ENCODE peak calls at places on chromosomes 12 and 14, in ten cellular contexts. L is effector CD8-positive, alpha-beta T cell; R is cardiac septum; A is psoas muscle; G is upper lobe of right lung; W is activated naive CD4-positive, alpha-beta T cell treated with anti-CD3 and anti-CD28 coated beads, Interleukin-2, amount 10 ng/mL, durations not matched to agents 7 days and 5 days; D is HCEC 1CT; F is activated T-cell treated with anti-CD3 and anti-CD28 coated beads, Interleukin-2, amount 50 U/mL, for 1 hour; P is lower leg skin; Z is MV-4-11. C is an unnamed sample.

GRCh38 chr14:91961297-91962220 is 14.1 kb upstream of the FBLN5 start:
- DNase-seq in R (no peak), Z (no peak), D (no peak), A (no peak), W (no peak), G (no peak), P (no peak), F (no peak), L (no peak), C (no peak)

GRCh38 chr12:104877107-104877705 is 80.9 kb downstream of the SLC41A2 start:
- DNase-seq in D (peak), Z (peak), W (peak), A (no peak), L (peak), G (no peak), P (no peak), F (peak), R (no peak), C (no peak)

GRCh38 chr12:54287316-54288157 is 7.0 kb downstream of the HNRNPA1 start:
- DNase-seq in D (no peak), L (no peak), R (no peak), W (no peak), G (no peak), F (no peak), P (no peak), A (no peak), Z (no peak), C (no peak)

GRCh38 chr12:117214797-117215196 is 24.5 kb upstream of the FBXO21 start:
- DNase-seq in P (no peak), D (no peak), A (no peak), R (no peak), G (no peak), W (no peak), F (no peak), L (no peak), Z (no peak), C (no peak)

GRCh38 chr12:10191865-10192264 is 13.0 kb downstream of the TMEM52B start:
- DNase-seq in A (no peak), R (no peak), F (no peak), D (peak), W (no peak), L (no peak), Z (no peak), P (no peak), G (no peak), C (no peak)

GRCh38 chr12:97939141-97939540 is 476.5 kb downstream of the RMST start:
- DNase-seq in P (no peak), D (no peak), L (no peak), A (no peak), F (no peak), R (no peak), Z (no peak), G (no peak), W (no peak), C (no peak)

GRCh38 chr12:72346331-72346944 is 74.3 kb downstream of the TRHDE start:
- DNase-seq in G (no peak), R (no peak), F (no peak), A (no peak), D (no peak), Z (peak), L (no peak), W (peak), P (no peak), C (no peak)

GRCh38 chr12:11542599-11542998 is 106.9 kb upstream of the ETV6 start:
- DNase-seq in A (no peak), Z (no peak), G (no peak), W (no peak), D (no peak), R (no peak), L (no peak), P (no peak), F (no peak), C (no peak)

GRCh38 chr14:70664698-70665447 is 23.2 kb downstream of the TTC9 start:
- DNase-seq in P (no peak), W (no peak), L (no peak), A (no peak), Z (no peak), R (no peak), F (no peak), G (no peak), D (no peak), C (no peak)

GRCh38 chr14:75831455-75831854 is 150.3 kb downstream of the TGFB3 start:
- DNase-seq in P (no peak), A (peak), G (peak), D (peak), W (peak), R (peak), Z (no peak), L (no peak), F (peak), C (peak)

GRCh38 chr12:71938728-71939385 is at the start of gene TPH2:
- DNase-seq in L (no peak), G (peak), F (peak), P (no peak), Z (peak), A (peak), W (peak), R (no peak), D (peak), C (no peak)

GRCh38 chr12:75710361-75711069 is 199.1 kb upstream of the KRR1 start:
- DNase-seq in R (no peak), Z (no peak), D (no peak), F (no peak), W (no peak), G (no peak), L (no peak), P (no peak), A (no peak), C (no peak)

GRCh38 chr14:32722631-32723183 is 216.0 kb upstream of the NPAS3 start:
- DNase-seq in W (no peak), G (peak), Z (no peak), L (no peak), F (no peak), R (no peak), A (peak), D (no peak), P (no peak), C (peak)

GRCh38 chr12:94615284-94616216 is 34.8 kb downstream of the TMCC3 start:
- DNase-seq in G (no peak), R (no peak), A (peak), L (no peak), D (peak), W (no peak), P (no peak), F (no peak), Z (no peak), C (no peak)

GRCh38 chr12:68608191-68608590 is 2.5 kb upstream of the RAP1B start:
- DNase-seq in W (no peak), L (no peak), F (no peak), P (no peak), G (no peak), R (no peak), A (no peak), D (no peak), Z (peak), C (no peak)

GRCh38 chr14:58428011-58428807 is 690 bp downstream of the KIAA0586 start:
- DNase-seq in G (no peak), D (peak), W (peak), R (no peak), P (no peak), L (no peak), Z (peak), F (no peak), A (no peak), C (no peak)

GRCh38 chr12:48202766-48203165 is 326 bp downstream of the OR10AD1 start:
- DNase-seq in Z (no peak), D (no peak), L (no peak), R (no peak), P (no peak), A (no peak), W (no peak), G (no peak), F (no peak), C (no peak)

GRCh38 chr14:74882103-74882920 is 596 bp downstream of the DLST start:
- DNase-seq in W (peak), L (peak), A (peak), R (no peak), Z (peak), G (peak), P (peak), F (peak), D (peak), C (peak)

GRCh38 chr12:132352896-132353800 is 23.8 kb upstream of the GALNT9 start:
- DNase-seq in G (no peak), L (no peak), R (no peak), D (no peak), A (peak), Z (no peak), F (no peak), W (no peak), P (no peak), C (peak)

GRCh38 chr12:94073441-94074051 is 74.8 kb upstream of the PLXNC1 start:
- DNase-seq in D (no peak), Z (no peak), R (no peak), W (no peak), F (no peak), P (no peak), G (no peak), A (peak), L (no peak), C (no peak)

GRCh38 chr14:63644741-63645140 is 3.1 kb upstream of the WDR89 start:
- DNase-seq in R (no peak), F (no peak), A (no peak), Z (no peak), W (no peak), D (no peak), L (no peak), P (no peak), G (no peak), C (no peak)

GRCh38 chr12:103455020-103455763 is 40.6 kb downstream of the C12orf42 start:
- DNase-seq in A (no peak), F (no peak), Z (peak), P (no peak), L (no peak), W (peak), G (no peak), D (no peak), R (no peak), C (no peak)

GRCh38 chr12:122467983-122468382 is 32.7 kb downstream of the ZCCHC8 start:
- DNase-seq in F (no peak), R (no peak), A (no peak), W (no peak), G (no peak), L (no peak), D (no peak), P (no peak), Z (no peak), C (no peak)

GRCh38 chr14:23175823-23176222 is 7.6 kb downstream of the SLC7A8 start:
- DNase-seq in F (no peak), R (no peak), L (no peak), W (no peak), Z (no peak), D (no peak), G (no peak), P (no peak), A (no peak), C (no peak)